ENCODE peak calls at places on chromosomes 3 and 15, in five cellular contexts. X, I, M, C and U are unnamed samples.

GRCh38 chr3:55556622-55557531 is 69.8 kb upstream of the WNT5A start:
- DNase-seq in M (no peak), C (no peak), X (no peak), I (no peak), U (no peak)

GRCh38 chr3:95312650-95313049 is 1249.8 kb downstream of the NSUN3 start:
- DNase-seq in C (no peak), I (no peak), M (no peak), X (no peak), U (no peak)

GRCh38 chr3:160473233-160473632 is 23.6 kb upstream of the TRIM59 start:
- DNase-seq in X (no peak), I (no peak), M (no peak), C (no peak), U (no peak)

GRCh38 chr3:185677146-185677829 is 91.2 kb downstream of the SENP2 start:
- DNase-seq in M (peak; percentile 75), X (peak; percentile 14), C (peak; percentile 71), I (peak; percentile 27), U (no peak)

GRCh38 chr3:56957520-56957919 is 102.9 kb upstream of the SPATA12 start:
- DNase-seq in I (no peak), C (no peak), M (no peak), X (no peak), U (no peak)

GRCh38 chr3:146131616-146132410 is 29.2 kb downstream of the PLOD2 start:
- DNase-seq in X (no peak), I (no peak), M (no peak), C (no peak), U (no peak)

GRCh38 chr15:23039917-23040281 is 530 bp upstream of the TUBGCP5 start:
- DNase-seq in M (no peak), I (no peak), X (no peak), C (no peak), U (no peak)

GRCh38 chr15:63353887-63354286 is 27.8 kb downstream of the CA12 start:
- DNase-seq in C (no peak), I (no peak), M (no peak), X (no peak), U (no peak)

GRCh38 chr3:177079684-177080083 is 117.6 kb downstream of the TBL1XR1 start:
- DNase-seq in X (no peak), C (no peak), M (no peak), I (no peak), U (no peak)